ENCODE peak calls at places on chromosomes 3 and 15, in five cellular contexts. A is tibial artery, Y is gastrocnemius medialis, S is fibroblast of lung, K is mesothelial cell of epicardium. I is an unnamed sample.

GRCh38 chr3:30341079-30341478 is 265.3 kb upstream of the TGFBR2 start:
- DNase-seq in A (no peak), Y (no peak), S (no peak), K (no peak), I (no peak)

GRCh38 chr3:196666001-196666867 is 26.7 kb downstream of the NRROS start:
- DNase-seq in A (no peak), Y (no peak), S (peak; percentile 69), K (no peak), I (peak; percentile 40)

GRCh38 chr3:77328631-77329030 is 288.7 kb downstream of the ROBO2 start:
- DNase-seq in A (no peak), Y (no peak), S (no peak), K (no peak), I (no peak)

GRCh38 chr3:108322352-108322751 is 26.0 kb downstream of the HHLA2 start:
- DNase-seq in A (no peak), Y (no peak), S (no peak), K (no peak), I (no peak)

GRCh38 chr3:90015688-90016356 is 908.4 kb downstream of the EPHA3 start:
- DNase-seq in A (no peak), Y (no peak), S (peak; percentile 85), K (no peak), I (no peak)

GRCh38 chr3:196932600-196932999 is 9.7 kb downstream of the NCBP2 start:
- DNase-seq in A (no peak), Y (no peak), S (no peak), K (no peak), I (no peak)

GRCh38 chr3:47758261-47759025 is 23.2 kb downstream of the SMARCC1 start:
- DNase-seq in A (no peak), Y (no peak), S (no peak), K (no peak), I (no peak)

GRCh38 chr15:61537337-61537736 is 308.2 kb upstream of the RORA start:
- DNase-seq in A (no peak), Y (no peak), S (no peak), K (no peak), I (no peak)

GRCh38 chr3:106332884-106333283 is 464.1 kb upstream of the CBLB start:
- DNase-seq in A (no peak), Y (no peak), S (peak; percentile 47), K (no peak), I (no peak)

GRCh38 chr3:131549340-131549739 is 46.6 kb upstream of the MRPL3 start:
- DNase-seq in A (no peak), Y (no peak), S (no peak), K (no peak), I (no peak)

GRCh38 chr15:71251548-71252035 is 136.3 kb downstream of the THSD4 start:
- DNase-seq in A (no peak), Y (no peak), S (no peak), K (no peak), I (no peak)

GRCh38 chr15:88841201-88841600 is 38.0 kb downstream of the ACAN start:
- DNase-seq in A (no peak), Y (no peak), S (no peak), K (no peak), I (no peak)

GRCh38 chr3:170483485-170484262 is 65.0 kb downstream of the CLDN11 start:
- DNase-seq in A (no peak), Y (no peak), S (no peak), K (no peak), I (no peak)

GRCh38 chr15:72599855-72600464 is 54.5 kb upstream of the GOLGA6B start:
- DNase-seq in A (no peak), Y (no peak), S (peak; percentile 71), K (no peak), I (peak; percentile 64)

GRCh38 chr3:142963266-142964149 is at the start of gene PAQR9:
- DNase-seq in A (no peak), Y (peak; percentile 14), S (no peak), K (peak; percentile 29), I (peak; percentile 49)

GRCh38 chr3:102079809-102080197 is 230.5 kb downstream of the NFKBIZ start:
- DNase-seq in A (no peak), Y (no peak), S (no peak), K (no peak), I (no peak)

GRCh38 chr3:162175145-162175544 is 678.5 kb downstream of the OTOL1 start:
- DNase-seq in A (no peak), Y (no peak), S (no peak), K (no peak), I (no peak)

GRCh38 chr3:31448035-31448881 is 84.5 kb upstream of the STT3B start:
- DNase-seq in A (no peak), Y (no peak), S (no peak), K (no peak), I (no peak)

GRCh38 chr3:47974974-47975470 is 41.2 kb downstream of the MAP4 start:
- DNase-seq in A (no peak), Y (no peak), S (no peak), K (no peak), I (no peak)

GRCh38 chr15:92273732-92274131 is 119.9 kb upstream of the ST8SIA2 start:
- DNase-seq in A (no peak), Y (no peak), S (no peak), K (no peak), I (no peak)

GRCh38 chr15:62734706-62735105 is 307.8 kb upstream of the TPM1 start:
- DNase-seq in A (no peak), Y (no peak), S (no peak), K (no peak), I (no peak)

GRCh38 chr3:99945328-99945995 is 127.8 kb downstream of the CMSS1 start:
- DNase-seq in A (no peak), Y (peak; percentile 35), S (no peak), K (no peak), I (no peak)

GRCh38 chr15:39720721-39721611 is 61.7 kb downstream of the FSIP1 start:
- DNase-seq in A (no peak), Y (no peak), S (peak; percentile 34), K (no peak), I (no peak)

GRCh38 chr3:148839805-148840204 is 12.2 kb downstream of the CPB1 start:
- DNase-seq in A (no peak), Y (no peak), S (no peak), K (no peak), I (no peak)

GRCh38 chr3:28139288-28139687 is 102.1 kb upstream of the CMC1 start:
- DNase-seq in A (peak; percentile 82), Y (peak; percentile 39), S (peak; percentile 69), K (no peak), I (no peak)

GRCh38 chr3:184380210-184380626 is 364 bp downstream of the CHRD start:
- DNase-seq in A (peak; percentile 84), Y (peak; percentile 63), S (peak; percentile 31), K (peak; percentile 56), I (peak; percentile 43)

GRCh38 chr3:194928831-194929594 is 243.3 kb downstream of the FAM43A start:
- DNase-seq in A (no peak), Y (no peak), S (no peak), K (no peak), I (peak; percentile 23)
- TF ChIP-seq CTCF in A (peak; percentile 49), Y (peak; percentile 29), S (peak; percentile 49), K (peak; percentile 86), I (peak; percentile 68)

GRCh38 chr3:38267689-38268477 is 2.3 kb downstream of the SLC22A13 start:
- DNase-seq in A (no peak), Y (no peak), S (no peak), K (no peak), I (no peak)
- TF ChIP-seq CTCF in A (no peak), Y (no peak), S (no peak), K (no peak), I (no peak)

GRCh38 chr3:140091143-140091542 is 156.2 kb downstream of the CLSTN2 start:
- DNase-seq in A (no peak), Y (peak; percentile 11), S (no peak), K (no peak), I (no peak)
- TF ChIP-seq CTCF in A (no peak), Y (no peak), S (no peak), K (no peak), I (no peak)

DNA sequence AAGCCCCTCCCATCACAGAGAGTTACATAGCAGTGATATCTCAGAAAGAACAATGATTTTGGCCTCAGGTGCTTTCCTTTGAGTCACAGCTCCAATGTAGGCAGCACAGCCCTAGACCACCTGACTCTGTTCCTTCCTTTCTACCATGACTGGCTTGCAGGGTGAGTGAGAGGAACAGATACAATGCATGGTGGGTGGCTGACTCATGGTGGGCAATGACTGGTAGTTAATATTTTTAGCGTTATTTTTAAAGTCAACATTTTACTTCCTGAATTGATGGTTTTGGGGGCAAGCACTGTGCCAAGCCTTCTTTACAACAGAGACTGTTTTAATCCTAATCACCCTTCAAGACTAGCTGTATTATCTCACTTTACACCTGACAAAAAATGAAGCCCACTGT is 32.8 kb upstream of the ST3GAL6 start:
- DNase-seq in A (no peak), Y (no peak), S (no peak), K (no peak), I (no peak)
- TF ChIP-seq CTCF in A (no peak), Y (no peak), S (no peak), K (no peak), I (no peak)

DNA sequence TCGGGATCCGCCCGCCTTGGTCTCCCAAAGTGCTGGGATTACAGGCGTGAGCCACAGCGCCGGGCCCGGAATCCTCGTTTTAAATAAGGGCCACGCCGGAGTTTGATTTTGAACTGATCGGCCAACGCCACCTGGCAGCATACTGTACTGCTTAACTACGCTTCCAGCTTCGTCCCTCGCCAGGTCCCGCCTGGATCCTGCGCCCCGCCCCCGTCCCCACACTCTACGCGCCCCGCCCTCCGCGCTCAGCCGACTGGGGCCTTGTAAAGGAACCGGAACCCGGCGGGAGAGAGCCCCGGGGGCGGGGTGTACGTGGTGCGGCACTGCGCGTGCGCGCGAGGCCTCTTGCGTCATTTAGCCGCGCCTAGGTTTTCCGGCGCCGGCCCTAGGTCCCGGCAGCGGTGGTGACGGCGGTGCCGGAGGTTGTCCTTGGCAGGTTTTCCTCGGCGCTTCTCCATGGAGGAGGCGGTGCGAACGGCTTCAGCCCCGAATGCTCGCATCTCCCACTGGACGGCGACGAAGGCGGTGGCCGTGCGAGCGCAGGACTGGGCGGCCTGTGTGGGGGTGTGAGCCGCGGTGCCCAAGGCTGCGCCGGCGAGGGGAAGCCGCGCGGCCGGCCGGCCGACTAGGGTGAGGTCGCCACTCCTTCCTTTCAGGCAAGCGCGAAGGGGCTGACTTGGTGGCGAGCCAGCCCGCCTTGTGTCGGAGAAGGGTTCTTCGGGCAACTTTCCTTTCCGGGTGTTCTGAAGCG is at the start of gene NIPA2:
- DNase-seq in A (peak; percentile 99), Y (peak; percentile 98), S (peak; percentile 98), K (peak; percentile 98), I (peak; percentile 99)
- TF ChIP-seq CTCF in A (no peak), Y (no peak), S (no peak), K (no peak), I (peak; percentile 24)